ENCODE peak calls at places on chromosomes 1 and 21, in four cellular contexts. One of them, this sample, is unnamed. For H3K4me1 and H3K36me3, the result is how much of the 10 kb centered on the place peaks cover.

GRCh38 chr1:162632234-162632666 is at the start of gene DDR2:
- DNase-seq in esophagus squamous epithelium: no peak
- DNase-seq in GM23248: peak
- DNase-seq in aorta: peak
- DNase-seq in this sample: peak

GRCh38 chr1:34028381-34029055 is 136.5 kb downstream of the CSMD2 start:
- DNase-seq in esophagus squamous epithelium: no peak
- DNase-seq in GM23248: no peak
- DNase-seq in aorta: no peak
- DNase-seq in this sample: no peak

GRCh38 chr1:62325076-62325475 is 5.8 kb upstream of the KANK4 start:
- DNase-seq in esophagus squamous epithelium: no peak
- DNase-seq in GM23248: peak
- DNase-seq in aorta: no peak
- DNase-seq in this sample: no peak

GRCh38 chr1:159854693-159855192 is 7.7 kb downstream of the VSIG8 start:
- DNase-seq in esophagus squamous epithelium: peak
- DNase-seq in GM23248: peak
- DNase-seq in aorta: peak
- DNase-seq in this sample: peak

GRCh38 chr1:197521118-197521739 is 253.2 kb downstream of the CRB1 start:
- DNase-seq in esophagus squamous epithelium: no peak
- DNase-seq in GM23248: peak
- DNase-seq in aorta: no peak
- DNase-seq in this sample: no peak

GRCh38 chr1:175620380-175620779 is 123.0 kb downstream of the TNR start:
- DNase-seq in esophagus squamous epithelium: no peak
- DNase-seq in GM23248: no peak
- DNase-seq in aorta: no peak
- DNase-seq in this sample: no peak

GRCh38 chr1:54547601-54548388 is at the start of gene ACOT11:
- DNase-seq in esophagus squamous epithelium: no peak
- DNase-seq in GM23248: peak
- DNase-seq in aorta: peak
- DNase-seq in this sample: peak

GRCh38 chr21:36765229-36765628 is 66.3 kb downstream of the SIM2 start:
- DNase-seq in esophagus squamous epithelium: no peak
- DNase-seq in GM23248: peak
- DNase-seq in aorta: no peak
- DNase-seq in this sample: no peak

GRCh38 chr1:228151526-228151925 is 1.8 kb downstream of the GJC2 start:
- DNase-seq in esophagus squamous epithelium: no peak
- DNase-seq in GM23248: no peak
- DNase-seq in aorta: peak
- DNase-seq in this sample: peak

GRCh38 chr21:41008971-41009370 is 159.0 kb upstream of the BACE2 start:
- DNase-seq in esophagus squamous epithelium: no peak
- DNase-seq in GM23248: no peak
- DNase-seq in aorta: no peak
- DNase-seq in this sample: no peak

GRCh38 chr1:211579434-211580302 is 707 bp upstream of the SLC30A1 start:
- DNase-seq in esophagus squamous epithelium: peak
- DNase-seq in GM23248: peak
- DNase-seq in aorta: peak
- DNase-seq in this sample: no peak

GRCh38 chr1:221723018-221723917 is 18.6 kb downstream of the DUSP10 start:
- DNase-seq in esophagus squamous epithelium: no peak
- DNase-seq in GM23248: peak
- DNase-seq in aorta: no peak
- DNase-seq in this sample: no peak

GRCh38 chr21:15514073-15514946 is 215.5 kb upstream of the USP25 start:
- DNase-seq in esophagus squamous epithelium: no peak
- DNase-seq in GM23248: no peak
- DNase-seq in aorta: no peak
- DNase-seq in this sample: no peak

GRCh38 chr21:38341546-38342012 is 84.8 kb downstream of the KCNJ15 start:
- DNase-seq in esophagus squamous epithelium: no peak
- DNase-seq in GM23248: no peak
- DNase-seq in aorta: peak
- DNase-seq in this sample: no peak

GRCh38 chr21:31260790-31261189 is 83.3 kb downstream of the TIAM1 start:
- DNase-seq in esophagus squamous epithelium: no peak
- DNase-seq in GM23248: peak
- DNase-seq in aorta: no peak
- DNase-seq in this sample: no peak

GRCh38 chr1:93670141-93670540 is 11.5 kb downstream of the BCAR3 start:
- DNase-seq in esophagus squamous epithelium: no peak
- DNase-seq in GM23248: peak
- DNase-seq in aorta: no peak
- DNase-seq in this sample: peak

GRCh38 chr1:52600533-52601179 is 1.5 kb upstream of the GPX7 start:
- DNase-seq in esophagus squamous epithelium: no peak
- DNase-seq in GM23248: no peak
- DNase-seq in aorta: no peak
- DNase-seq in this sample: no peak

GRCh38 chr1:235867903-235868469 is 1.3 kb upstream of the LYST start:
- DNase-seq in esophagus squamous epithelium: no peak
- DNase-seq in GM23248: no peak
- DNase-seq in aorta: no peak
- DNase-seq in this sample: no peak

GRCh38 chr1:95371666-95372320 is 137.8 kb downstream of the RWDD3 start:
- DNase-seq in esophagus squamous epithelium: no peak
- DNase-seq in GM23248: no peak
- DNase-seq in aorta: no peak
- DNase-seq in this sample: no peak

GRCh38 chr1:161989108-161989507 is 34.6 kb downstream of the OLFML2B start:
- DNase-seq in esophagus squamous epithelium: no peak
- DNase-seq in GM23248: peak
- DNase-seq in aorta: no peak
- DNase-seq in this sample: no peak

GRCh38 chr1:25690396-25690956 is 73.9 kb downstream of the MAN1C1 start:
- DNase-seq in esophagus squamous epithelium: no peak
- DNase-seq in GM23248: no peak
- DNase-seq in aorta: peak
- DNase-seq in this sample: no peak

GRCh38 chr1:223765719-223766340 is 53.5 kb downstream of the CAPN2 start:
- DNase-seq in esophagus squamous epithelium: no peak
- DNase-seq in GM23248: no peak
- DNase-seq in aorta: no peak
- DNase-seq in this sample: no peak

GRCh38 chr1:156627313-156627880 is 8.2 kb downstream of the HAPLN2 start:
- DNase-seq in esophagus squamous epithelium: no peak
- DNase-seq in GM23248: peak
- DNase-seq in aorta: peak
- DNase-seq in this sample: no peak

GRCh38 chr1:38527373-38527966 is 332.1 kb downstream of the RRAGC start:
- DNase-seq in esophagus squamous epithelium: no peak
- DNase-seq in GM23248: peak
- DNase-seq in aorta: no peak
- DNase-seq in this sample: no peak

GRCh38 chr1:86583593-86583992 is 36.7 kb downstream of the CLCA4 start:
- DNase-seq in esophagus squamous epithelium: no peak
- DNase-seq in GM23248: no peak
- DNase-seq in aorta: no peak
- DNase-seq in this sample: no peak

GRCh38 chr1:75796376-75797272 is at the start of gene MSH4:
- DNase-seq in esophagus squamous epithelium: no peak
- DNase-seq in GM23248: no peak
- DNase-seq in aorta: peak
- DNase-seq in this sample: no peak

GRCh38 chr1:89907669-89908293 is 86.9 kb downstream of the LRRC8D start:
- DNase-seq in esophagus squamous epithelium: no peak
- DNase-seq in GM23248: peak
- DNase-seq in aorta: no peak
- DNase-seq in this sample: no peak

GRCh38 chr1:114353233-114353632 is 157.8 kb downstream of the TRIM33 start:
- DNase-seq in esophagus squamous epithelium: no peak
- DNase-seq in GM23248: peak
- DNase-seq in aorta: peak
- DNase-seq in this sample: peak

GRCh38 chr1:2381741-2382620 is 9.4 kb downstream of the MORN1 start:
- DNase-seq in esophagus squamous epithelium: no peak
- DNase-seq in GM23248: peak
- DNase-seq in aorta: peak
- DNase-seq in this sample: peak

GRCh38 chr1:239091537-239091936 is 294.8 kb upstream of the CHRM3 start:
- DNase-seq in esophagus squamous epithelium: no peak
- DNase-seq in GM23248: no peak
- DNase-seq in aorta: no peak
- DNase-seq in this sample: no peak

GRCh38 chr1:109543988-109544735 is 4.3 kb upstream of the GNAI3 start:
- DNase-seq in esophagus squamous epithelium: no peak
- DNase-seq in GM23248: no peak
- DNase-seq in aorta: no peak
- DNase-seq in this sample: no peak

GRCh38 chr1:23751050-23751814 is 8.0 kb downstream of the ELOA start:
- DNase-seq in esophagus squamous epithelium: no peak
- DNase-seq in GM23248: peak
- DNase-seq in aorta: no peak
- DNase-seq in this sample: no peak

GRCh38 chr1:48469616-48470500 is 2.1 kb downstream of the SPATA6 start:
- DNase-seq in esophagus squamous epithelium: no peak
- DNase-seq in GM23248: peak
- DNase-seq in aorta: no peak
- DNase-seq in this sample: peak

GRCh38 chr1:16210581-16210980 is 1.9 kb downstream of the ARHGEF19 start:
- DNase-seq in esophagus squamous epithelium: no peak
- DNase-seq in GM23248: no peak
- DNase-seq in aorta: no peak
- DNase-seq in this sample: no peak

GRCh38 chr1:202656951-202657646 is 53.2 kb downstream of the SYT2 start:
- DNase-seq in esophagus squamous epithelium: no peak
- DNase-seq in GM23248: peak
- DNase-seq in aorta: no peak
- DNase-seq in this sample: no peak

GRCh38 chr1:65422241-65423203 is 2.1 kb downstream of the LEPR start:
- DNase-seq in esophagus squamous epithelium: no peak
- DNase-seq in GM23248: peak
- DNase-seq in aorta: no peak
- DNase-seq in this sample: no peak

GRCh38 chr21:32370971-32371766 is 21.6 kb downstream of the URB1 start:
- DNase-seq in esophagus squamous epithelium: no peak
- DNase-seq in GM23248: peak
- DNase-seq in aorta: no peak
- DNase-seq in this sample: no peak

GRCh38 chr1:30883389-30884172 is 25.0 kb downstream of the SDC3 start:
- DNase-seq in esophagus squamous epithelium: no peak
- DNase-seq in GM23248: no peak
- DNase-seq in aorta: no peak
- DNase-seq in this sample: no peak
- H3K4me1 ChIP-seq in esophagus squamous epithelium: under half
- H3K4me1 ChIP-seq in GM23248: under half
- H3K4me1 ChIP-seq in aorta: under half
- H3K4me1 ChIP-seq in this sample: under half

GRCh38 chr1:164773146-164773545 is 214.2 kb downstream of the PBX1 start:
- DNase-seq in esophagus squamous epithelium: no peak
- DNase-seq in GM23248: no peak
- DNase-seq in aorta: no peak
- DNase-seq in this sample: no peak
- H3K27ac ChIP-seq in esophagus squamous epithelium: peak
- H3K27ac ChIP-seq in GM23248: peak
- H3K27ac ChIP-seq in aorta: no peak
- H3K27ac ChIP-seq in this sample: peak

GRCh38 chr1:246558041-246558440 is 8.0 kb downstream of the TFB2M start:
- DNase-seq in esophagus squamous epithelium: no peak
- DNase-seq in GM23248: no peak
- DNase-seq in aorta: no peak
- DNase-seq in this sample: no peak
- H3K36me3 ChIP-seq in esophagus squamous epithelium: under half
- H3K36me3 ChIP-seq in GM23248: half or more
- H3K36me3 ChIP-seq in aorta: under half
- H3K36me3 ChIP-seq in this sample: under half

GRCh38 chr1:183893561-183894289 is 88.8 kb downstream of the RGL1 start:
- DNase-seq in esophagus squamous epithelium: no peak
- DNase-seq in GM23248: no peak
- DNase-seq in aorta: no peak
- DNase-seq in this sample: no peak
- H3K4me1 ChIP-seq in esophagus squamous epithelium: under half
- H3K4me1 ChIP-seq in GM23248: under half
- H3K4me1 ChIP-seq in aorta: under half
- H3K4me1 ChIP-seq in this sample: under half

GRCh38 chr1:10863916-10864315 is 67.5 kb upstream of the CASZ1 start:
- DNase-seq in esophagus squamous epithelium: no peak
- DNase-seq in GM23248: no peak
- DNase-seq in aorta: no peak
- DNase-seq in this sample: no peak

GRCh38 chr1:10866314-10867091 is 70.1 kb upstream of the CASZ1 start:
- DNase-seq in esophagus squamous epithelium: no peak
- DNase-seq in GM23248: peak
- DNase-seq in aorta: peak
- DNase-seq in this sample: no peak

GRCh38 chr1:10864776-10865175 is 68.3 kb upstream of the CASZ1 start:
- DNase-seq in esophagus squamous epithelium: no peak
- DNase-seq in GM23248: no peak
- DNase-seq in aorta: peak
- DNase-seq in this sample: no peak

GRCh38 chr1:10867138-10867721 is 70.8 kb upstream of the CASZ1 start:
- DNase-seq in esophagus squamous epithelium: no peak
- DNase-seq in GM23248: peak
- DNase-seq in aorta: peak
- DNase-seq in this sample: peak

GRCh38 chr1:10865518-10866313 is 69.3 kb upstream of the CASZ1 start:
- DNase-seq in esophagus squamous epithelium: no peak
- DNase-seq in GM23248: no peak
- DNase-seq in aorta: peak
- DNase-seq in this sample: no peak
- H3K27ac ChIP-seq in esophagus squamous epithelium: no peak
- H3K27ac ChIP-seq in GM23248: no peak
- H3K27ac ChIP-seq in aorta: no peak
- H3K27ac ChIP-seq in this sample: no peak

GRCh38 chr1:43666608-43667007 is 16.7 kb downstream of the KDM4A start:
- DNase-seq in esophagus squamous epithelium: no peak
- DNase-seq in GM23248: no peak
- DNase-seq in aorta: no peak
- DNase-seq in this sample: no peak

GRCh38 chr1:43660355-43660754 is 10.4 kb downstream of the KDM4A start:
- DNase-seq in esophagus squamous epithelium: no peak
- DNase-seq in GM23248: no peak
- DNase-seq in aorta: no peak
- DNase-seq in this sample: no peak

GRCh38 chr1:43668956-43669355 is 19.0 kb downstream of the KDM4A start:
- DNase-seq in esophagus squamous epithelium: no peak
- DNase-seq in GM23248: peak
- DNase-seq in aorta: no peak
- DNase-seq in this sample: no peak

GRCh38 chr1:43659785-43660184 is 9.8 kb downstream of the KDM4A start:
- DNase-seq in esophagus squamous epithelium: no peak
- DNase-seq in GM23248: no peak
- DNase-seq in aorta: no peak
- DNase-seq in this sample: no peak

GRCh38 chr1:43664369-43664768 is 14.4 kb downstream of the KDM4A start:
- DNase-seq in esophagus squamous epithelium: no peak
- DNase-seq in GM23248: no peak
- DNase-seq in aorta: no peak
- DNase-seq in this sample: no peak
- H3K36me3 ChIP-seq in esophagus squamous epithelium: half or more
- H3K36me3 ChIP-seq in GM23248: half or more
- H3K36me3 ChIP-seq in aorta: under half
- H3K36me3 ChIP-seq in this sample: under half

This sample was measured in ovary.